ENCODE peak calls at places on chromosome 7, in five cellular contexts. P, L, O, F and I are unnamed samples.
A peak's percentile ranks its signal among the peaks of the same experiment; 100 is the strongest.

GRCh38 chr7:77362905-77363304 is 53.2 kb downstream of the GSAP start:
- DNase-seq in P (no peak), L (no peak), O (no peak), F (no peak), I (no peak)

GRCh38 chr7:45892407-45893035 is 4.2 kb downstream of the IGFBP1 start:
- DNase-seq in P (no peak), L (no peak), O (no peak), F (no peak), I (no peak)

GRCh38 chr7:102111758-102112119 is 174.9 kb upstream of the SH2B2 start:
- DNase-seq in P (no peak), L (no peak), O (no peak), F (no peak), I (no peak)

GRCh38 chr7:86785641-86786040 is 141.9 kb downstream of the GRM3 start:
- DNase-seq in P (no peak), L (no peak), O (no peak), F (no peak), I (no peak)

GRCh38 chr7:91239171-91239604 is 25.0 kb upstream of the FZD1 start:
- DNase-seq in P (no peak), L (no peak), O (peak; percentile 87), F (peak; percentile 71), I (no peak)

GRCh38 chr7:103592187-103592586 is 146.2 kb upstream of the SLC26A5 start:
- DNase-seq in P (no peak), L (no peak), O (no peak), F (no peak), I (no peak)

GRCh38 chr7:22110881-22111280 is 165.2 kb upstream of the CDCA7L start:
- DNase-seq in P (no peak), L (no peak), O (no peak), F (no peak), I (no peak)

GRCh38 chr7:73809454-73810090 is 21.2 kb upstream of the CLDN4 start:
- DNase-seq in P (no peak), L (no peak), O (no peak), F (no peak), I (no peak)

GRCh38 chr7:124898523-124898922 is 31.1 kb downstream of the POT1 start:
- DNase-seq in P (no peak), L (no peak), O (no peak), F (no peak), I (no peak)

GRCh38 chr7:37449621-37450020 is 957 bp upstream of the ELMO1 start:
- DNase-seq in P (no peak), L (no peak), O (no peak), F (no peak), I (no peak)

GRCh38 chr7:86094166-86094669 is 549.5 kb upstream of the GRM3 start:
- DNase-seq in P (no peak), L (no peak), O (no peak), F (no peak), I (no peak)

GRCh38 chr7:106071999-106072714 is 40.0 kb downstream of the SYPL1 start:
- DNase-seq in P (no peak), L (no peak), O (no peak), F (no peak), I (no peak)

GRCh38 chr7:116524609-116525297 is at the start of gene CAV1:
- DNase-seq in P (peak; percentile 88), L (peak; percentile 91), O (peak; percentile 97), F (peak; percentile 94), I (peak; percentile 89)

GRCh38 chr7:28102778-28103177 is 77.8 kb downstream of the JAZF1 start:
- DNase-seq in P (peak; percentile 77), L (no peak), O (peak; percentile 69), F (peak; percentile 79), I (no peak)

GRCh38 chr7:112630565-112630964 is 149.8 kb downstream of the LSMEM1 start:
- DNase-seq in P (no peak), L (no peak), O (peak; percentile 63), F (peak; percentile 37), I (no peak)

GRCh38 chr7:28052933-28053332 is 127.7 kb downstream of the JAZF1 start:
- DNase-seq in P (no peak), L (no peak), O (no peak), F (no peak), I (no peak)

GRCh38 chr7:95628831-95629439 is 32.6 kb upstream of the PDK4 start:
- DNase-seq in P (no peak), L (no peak), O (peak; percentile 30), F (peak; percentile 39), I (no peak)

GRCh38 chr7:389911-390601 is 100.1 kb downstream of the FOXL3 start:
- DNase-seq in P (no peak), L (no peak), O (no peak), F (no peak), I (no peak)

GRCh38 chr7:379456-380225 is 89.7 kb downstream of the FOXL3 start:
- DNase-seq in P (no peak), L (no peak), O (no peak), F (no peak), I (no peak)

GRCh38 chr7:6530626-6531491 is 20.4 kb downstream of the GRID2IP start:
- DNase-seq in P (no peak), L (no peak), O (no peak), F (no peak), I (no peak)

GRCh38 chr7:6528401-6529130 is 22.7 kb downstream of the GRID2IP start:
- DNase-seq in P (no peak), L (no peak), O (no peak), F (no peak), I (no peak)

GRCh38 chr7:6529643-6530042 is 21.6 kb downstream of the GRID2IP start:
- DNase-seq in P (no peak), L (no peak), O (no peak), F (no peak), I (no peak)

GRCh38 chr7:6531492-6532279 is 19.6 kb downstream of the GRID2IP start:
- DNase-seq in P (no peak), L (no peak), O (no peak), F (no peak), I (no peak)

DNA sequence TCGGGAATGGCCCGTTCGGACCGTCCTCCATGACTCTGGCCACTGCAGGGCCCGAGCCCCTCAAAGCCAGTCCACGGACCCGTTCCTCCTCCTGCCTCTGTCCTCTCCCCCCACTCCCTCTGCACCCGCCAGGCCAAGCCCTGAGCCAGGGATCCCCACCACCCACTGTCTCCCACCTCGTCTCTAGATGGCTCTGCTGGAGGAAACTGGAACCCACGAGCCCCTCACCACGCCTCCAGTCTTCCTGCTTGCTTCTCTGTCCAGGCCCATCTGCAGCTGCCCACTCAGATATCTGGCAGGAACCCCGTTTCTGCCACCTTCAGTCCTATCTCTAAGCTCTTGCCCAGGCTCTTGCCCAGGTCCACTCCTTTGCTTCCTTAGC is 24.3 kb downstream of the GRID2IP start:
- DNase-seq in P (no peak), L (no peak), O (no peak), F (no peak), I (no peak)
- H3K4me3 ChIP-seq in P (no peak overlapping the region), L (peak overlapping the region; percentile 31), O (peak overlapping the region; percentile 25), F (peak overlapping the region; percentile 36), I (no peak overlapping the region)

GRCh38 chr7:127581716-127582115 is 3.7 kb downstream of the GCC1 start:
- DNase-seq in P (no peak), L (no peak), O (no peak), F (no peak), I (no peak)

GRCh38 chr7:127582361-127582760 is 3.0 kb downstream of the GCC1 start:
- DNase-seq in P (peak; percentile 75), L (peak; percentile 83), O (peak; percentile 74), F (peak; percentile 57), I (no peak)

GRCh38 chr7:127580612-127581011 is 4.8 kb downstream of the GCC1 start:
- DNase-seq in P (no peak), L (no peak), O (no peak), F (no peak), I (no peak)

GRCh38 chr7:127578711-127579275 is 6.6 kb downstream of the GCC1 start:
- DNase-seq in P (no peak), L (no peak), O (no peak), F (no peak), I (no peak)

DNA sequence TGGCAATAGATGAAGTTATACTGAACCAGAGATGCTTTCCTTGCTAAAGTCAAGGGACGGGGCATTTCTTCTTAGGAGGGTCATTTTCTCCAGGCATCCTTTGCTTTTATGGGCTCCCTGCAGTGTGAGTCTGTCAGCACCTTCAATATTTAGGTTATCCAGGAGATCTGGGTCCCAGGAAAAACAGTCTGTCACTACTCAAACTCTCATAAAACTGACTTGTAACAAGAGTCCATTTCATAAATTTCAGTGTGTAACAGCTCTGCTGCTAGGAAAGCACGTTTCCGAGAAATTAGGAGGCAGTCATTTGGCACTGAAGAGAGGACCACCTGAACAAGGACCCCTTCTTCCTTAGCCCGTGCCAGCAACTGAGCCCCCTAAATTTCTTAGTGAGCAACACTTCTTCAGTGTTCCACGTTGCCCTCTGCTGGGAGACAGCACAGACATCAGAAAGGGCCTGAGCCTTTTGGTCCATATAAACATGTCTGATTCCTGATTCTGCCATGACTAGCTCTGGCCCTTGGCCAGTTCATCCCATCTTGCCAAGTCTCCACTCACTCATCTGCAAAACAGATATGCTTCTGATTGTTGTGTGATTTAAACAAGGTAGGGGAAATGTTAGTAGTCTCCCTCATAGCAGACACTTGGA is 7.2 kb downstream of the GCC1 start:
- DNase-seq in P (no peak), L (no peak), O (peak; percentile 22), F (peak; percentile 20), I (no peak)
- TF ChIP-seq CTCF in P (no peak), L (peak; percentile 14), O (peak; percentile 28), F (peak; percentile 46), I (peak; percentile 37)

DNA sequence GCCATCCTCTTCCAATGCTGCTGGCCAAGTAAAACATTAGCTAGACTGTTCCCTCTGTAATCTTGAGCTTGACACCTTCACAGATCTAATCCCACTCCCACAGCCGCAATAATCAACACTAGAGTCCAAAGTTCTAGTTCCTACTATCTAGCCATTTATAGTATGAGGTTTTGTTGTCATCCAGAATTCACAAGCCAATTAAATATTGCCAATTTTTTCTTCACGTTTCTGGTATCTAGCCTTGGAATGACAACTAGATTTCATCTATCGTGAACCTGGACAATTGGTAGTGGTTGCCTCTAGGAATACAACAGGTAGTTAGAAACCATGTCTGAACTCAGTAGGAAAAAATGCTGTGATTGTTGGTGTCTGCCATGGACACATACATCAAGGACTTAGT is 10.4 kb downstream of the WASL start:
- DNase-seq in P (no peak), L (no peak), O (no peak), F (no peak), I (no peak)
- H3K4me3 ChIP-seq in P (no peak overlapping the region), L (no peak overlapping the region), O (no peak overlapping the region), F (no peak overlapping the region), I (no peak overlapping the region)

GRCh38 chr7:24597014-24597413 is 23.8 kb downstream of the PALS2 start:
- DNase-seq in P (no peak), L (no peak), O (no peak), F (no peak), I (no peak)

GRCh38 chr7:24587853-24588252 is 14.6 kb downstream of the PALS2 start:
- DNase-seq in P (no peak), L (no peak), O (no peak), F (no peak), I (no peak)

GRCh38 chr7:24595671-24596418 is 22.6 kb downstream of the PALS2 start:
- DNase-seq in P (no peak), L (no peak), O (no peak), F (no peak), I (no peak)

DNA sequence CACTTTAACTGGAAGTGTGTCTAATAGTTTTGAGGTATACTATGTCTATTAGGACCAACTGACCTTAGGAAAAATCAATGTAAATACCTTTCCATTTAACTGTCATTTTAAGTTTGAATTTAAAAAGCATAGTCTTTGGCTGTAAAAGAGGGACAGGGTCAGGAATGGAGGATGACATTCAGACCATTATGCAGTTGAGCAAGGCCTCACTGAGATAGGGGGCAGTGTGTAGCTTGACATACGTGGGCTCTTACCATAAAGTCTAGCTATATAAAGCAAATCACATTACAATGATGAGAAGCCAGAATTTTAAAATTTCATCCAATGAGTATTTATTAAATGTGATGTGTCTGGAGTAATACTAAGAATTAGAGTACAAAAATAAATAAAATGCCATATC is 17.9 kb downstream of the PALS2 start:
- DNase-seq in P (no peak), L (no peak), O (no peak), F (no peak), I (no peak)
- TF ChIP-seq CTCF in P (no peak), L (no peak), O (no peak), F (peak; percentile 38), I (no peak)